ENCODE peak calls at places on chromosomes 5 and 9, in five cellular contexts. Z is GM20000; B is NCI-H187 treated with DMSO at 0.1 percent for 48 hours; R is KG1; E is stimulated activated CD8-positive, alpha-beta memory T cell treated with anti-CD3 and anti-CD28 coated beads, Interleukin-15, amount 100 ng/mL, for 4 hours. L is an unnamed sample.
A peak's percentile ranks its signal among the peaks of the same experiment; 100 is the strongest.

GRCh38 chr9:23683476-23684095 is 142.5 kb downstream of the ELAVL2 start:
- DNase-seq in Z (no peak), B (no peak), R (no peak), E (no peak), L (no peak)

GRCh38 chr9:130110596-130111021 is 56.9 kb downstream of the GPR107 start:
- DNase-seq in Z (no peak), B (no peak), R (no peak), E (no peak), L (no peak)

GRCh38 chr5:12343543-12343942 is 439.3 kb upstream of the CTNND2 start:
- DNase-seq in Z (no peak), B (no peak), R (no peak), E (no peak), L (no peak)

GRCh38 chr5:177437623-177438022 is 9.0 kb upstream of the PRR7 start:
- DNase-seq in Z (no peak), B (no peak), R (no peak), E (no peak), L (no peak)

GRCh38 chr5:107032629-107033028 is 638.1 kb downstream of the EFNA5 start:
- DNase-seq in Z (no peak), B (no peak), R (no peak), E (no peak), L (no peak)

GRCh38 chr5:123814796-123815479 is 303.0 kb downstream of the CSNK1G3 start:
- DNase-seq in Z (no peak), B (no peak), R (no peak), E (no peak), L (no peak)

GRCh38 chr9:108142504-108143201 is 653.1 kb upstream of the KLF4 start:
- DNase-seq in Z (no peak), B (no peak), R (no peak), E (no peak), L (no peak)

GRCh38 chr5:25190521-25191000 is 545.8 kb upstream of the CDH10 start:
- DNase-seq in Z (no peak), B (no peak), R (no peak), E (no peak), L (no peak)

GRCh38 chr5:107542831-107543231 is 127.9 kb downstream of the EFNA5 start:
- DNase-seq in Z (no peak), B (no peak), R (no peak), E (no peak), L (no peak)

GRCh38 chr5:19547640-19548039 is 440.4 kb downstream of the CDH18 start:
- DNase-seq in Z (no peak), B (no peak), R (no peak), E (no peak), L (no peak)

GRCh38 chr5:61641748-61642565 is 309.9 kb downstream of the ZSWIM6 start:
- DNase-seq in Z (no peak), B (no peak), R (no peak), E (no peak), L (no peak)

GRCh38 chr5:35924950-35925722 is 13.3 kb downstream of the CAPSL start:
- DNase-seq in Z (peak; percentile 63), B (no peak), R (peak; percentile 43), E (peak; percentile 72), L (peak; percentile 73)

GRCh38 chr5:118778951-118779350 is 209.4 kb downstream of the DTWD2 start:
- DNase-seq in Z (no peak), B (no peak), R (no peak), E (no peak), L (no peak)

GRCh38 chr5:137594717-137595116 is 95.6 kb upstream of the SPOCK1 start:
- DNase-seq in Z (no peak), B (no peak), R (no peak), E (no peak), L (no peak)

GRCh38 chr5:32916648-32917047 is 205.5 kb downstream of the NPR3 start:
- DNase-seq in Z (no peak), B (no peak), R (no peak), E (no peak), L (no peak)

GRCh38 chr5:36403601-36404311 is 102.1 kb upstream of the RANBP3L start:
- DNase-seq in Z (no peak), B (no peak), R (peak; percentile 39), E (no peak), L (no peak)

GRCh38 chr9:108963459-108964143 is 29.4 kb downstream of the ABITRAM start:
- DNase-seq in Z (no peak), B (no peak), R (no peak), E (no peak), L (no peak)

GRCh38 chr5:61999371-61999770 is 306.6 kb upstream of the KIF2A start:
- DNase-seq in Z (no peak), B (no peak), R (no peak), E (no peak), L (no peak)

GRCh38 chr5:95704150-95704549 is 21.4 kb upstream of the SPATA9 start:
- DNase-seq in Z (no peak), B (no peak), R (no peak), E (no peak), L (no peak)

GRCh38 chr5:172881691-172882370 is 47.8 kb downstream of the ERGIC1 start:
- DNase-seq in Z (peak; percentile 72), B (no peak), R (no peak), E (peak; percentile 3), L (peak; percentile 47)

GRCh38 chr5:173094012-173094661 is 38.0 kb downstream of the CREBRF start:
- DNase-seq in Z (no peak), B (no peak), R (no peak), E (no peak), L (no peak)

GRCh38 chr5:112070022-112070421 is 313.0 kb upstream of the NREP start:
- DNase-seq in Z (no peak), B (no peak), R (no peak), E (no peak), L (no peak)

GRCh38 chr9:35792044-35792813 is 838 bp downstream of the NPR2 start:
- DNase-seq in Z (no peak), B (no peak), R (no peak), E (no peak), L (no peak)

GRCh38 chr5:32270946-32271345 is 41.8 kb downstream of the MTMR12 start:
- DNase-seq in Z (no peak), B (no peak), R (no peak), E (no peak), L (no peak)

GRCh38 chr5:58085800-58086199 is 374.1 kb downstream of the PLK2 start:
- DNase-seq in Z (no peak), B (no peak), R (no peak), E (no peak), L (no peak)

GRCh38 chr5:10789726-10790125 is 28.7 kb upstream of the DAP start:
- DNase-seq in Z (no peak), B (no peak), R (no peak), E (no peak), L (no peak)

GRCh38 chr9:249025-249424 is 34.4 kb downstream of the DOCK8 start:
- DNase-seq in Z (no peak), B (no peak), R (no peak), E (no peak), L (no peak)

GRCh38 chr5:54942064-54942778 is 43.2 kb downstream of the ESM1 start:
- DNase-seq in Z (no peak), B (no peak), R (no peak), E (no peak), L (no peak)

GRCh38 chr5:154476343-154477213 is 1.4 kb downstream of the HAND1 start:
- DNase-seq in Z (no peak), B (no peak), R (no peak), E (no peak), L (no peak)